ENCODE peak calls at places on chromosomes 13 and 19, in ten cellular contexts. Q is left ventricle myocardium inferior; L is ovary; U is endodermal cell; K is GM12878; F is effector memory CD4-positive, alpha-beta T cell; Z is IMR-90; O is lung; N is lower lobe of right lung; W is GM23248. H is an unnamed sample.

GRCh38 chr19:48637948-48638830 is 1.0 kb upstream of the DBP start:
- DNase-seq in F (peak; percentile 80), W (peak; percentile 94), Q (peak; percentile 77), L (peak; percentile 89), U (peak; percentile 96), O (peak; percentile 85), K (no peak), Z (peak; percentile 96), N (peak; percentile 89), H (peak; percentile 91)

GRCh38 chr19:40315812-40316475 is 30.8 kb upstream of the AKT2 start:
- DNase-seq in U (no peak), W (no peak), L (no peak), O (no peak), F (no peak), N (no peak), Z (no peak), Q (no peak), K (no peak), H (no peak)

GRCh38 chr13:48818495-48818961 is 157.2 kb upstream of the FNDC3A start:
- DNase-seq in K (no peak), L (no peak), N (no peak), W (peak; percentile 92), F (no peak), Z (peak; percentile 98), U (no peak), Q (no peak), O (no peak), H (no peak)

GRCh38 chr13:30274083-30274482 is 33.3 kb downstream of the KATNAL1 start:
- DNase-seq in W (no peak), L (no peak), Q (no peak), N (no peak), Z (no peak), F (no peak), U (no peak), K (no peak), O (no peak), H (no peak)

GRCh38 chr13:111929036-111929616 is 137.8 kb upstream of the SOX1 start:
- DNase-seq in L (no peak), F (no peak), Q (no peak), Z (no peak), U (peak; percentile 43), W (no peak), K (no peak), O (no peak), N (no peak), H (no peak)

GRCh38 chr13:97239943-97240788 is 18.0 kb downstream of the MBNL2 start:
- DNase-seq in Z (no peak), L (no peak), U (no peak), O (no peak), F (no peak), K (no peak), N (no peak), W (no peak), Q (no peak), H (no peak)

GRCh38 chr19:48739835-48740704 is at the start of gene RASIP1:
- DNase-seq in L (peak; percentile 43), Z (no peak), K (no peak), O (peak; percentile 57), W (no peak), Q (peak; percentile 68), F (no peak), U (peak; percentile 64), N (peak; percentile 63), H (peak; percentile 72)

GRCh38 chr13:110284809-110285519 is 22.0 kb downstream of the COL4A1 start:
- DNase-seq in U (no peak), O (no peak), K (no peak), Q (no peak), W (no peak), N (no peak), Z (no peak), L (no peak), F (no peak), H (peak; percentile 48)

GRCh38 chr19:7981661-7982060 is 23.8 kb downstream of the ELAVL1 start:
- DNase-seq in Q (no peak), F (no peak), L (no peak), K (no peak), N (peak; percentile 30), O (no peak), U (no peak), W (no peak), Z (no peak), H (no peak)

GRCh38 chr19:7982103-7982502 is 23.3 kb downstream of the ELAVL1 start:
- DNase-seq in F (no peak), W (no peak), Q (no peak), L (no peak), U (no peak), Z (no peak), N (peak; percentile 5), K (no peak), O (no peak), H (no peak)

GRCh38 chr19:7983995-7984837 is 21.2 kb downstream of the ELAVL1 start:
- DNase-seq in W (no peak), K (no peak), O (no peak), U (no peak), L (no peak), Q (no peak), N (peak; percentile 30), F (no peak), Z (no peak), H (no peak)

GRCh38 chr19:7982651-7983099 is 22.8 kb downstream of the ELAVL1 start:
- DNase-seq in K (no peak), Q (no peak), F (no peak), L (no peak), Z (no peak), U (no peak), W (no peak), N (peak; percentile 38), O (no peak), H (no peak)

GRCh38 chr19:7983286-7983950 is 22.0 kb downstream of the ELAVL1 start:
- DNase-seq in Q (no peak), L (no peak), Z (no peak), U (no peak), O (no peak), W (no peak), F (no peak), N (peak; percentile 33), K (no peak), H (no peak)
- H3K4me1 ChIP-seq in Q (peaks cover 74% of the 10 kb centered on the region), L (no peaks in the 10 kb centered on the region), Z (peaks cover 18% of the 10 kb centered on the region), U (no peaks in the 10 kb centered on the region), O (no peaks in the 10 kb centered on the region), W (peaks cover 14% of the 10 kb centered on the region), F (no peaks in the 10 kb centered on the region), N (peaks cover 27% of the 10 kb centered on the region), K (no peaks in the 10 kb centered on the region), H (no peaks in the 10 kb centered on the region)

DNA sequence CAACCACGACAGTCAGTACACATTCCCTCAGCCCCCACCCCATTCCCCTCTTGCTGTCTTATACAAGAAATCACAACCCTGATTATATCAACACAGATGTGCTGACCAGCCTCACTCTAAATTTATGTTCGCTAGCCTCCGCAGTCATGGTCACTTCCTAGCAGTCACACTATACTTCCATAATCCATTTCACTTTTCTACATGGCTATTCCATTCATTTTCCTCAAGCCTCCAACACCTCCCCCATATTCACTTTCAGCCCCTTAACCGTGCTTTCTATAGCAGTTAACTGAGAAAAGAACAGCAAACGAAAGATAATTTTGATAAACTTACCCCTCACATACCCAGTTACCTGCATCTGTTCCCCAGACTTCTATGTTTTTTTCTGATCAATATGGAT is 8.4 kb downstream of the LSM14A start:
- DNase-seq in U (no peak), W (no peak), L (no peak), O (no peak), N (no peak), Z (no peak), Q (no peak), F (no peak), K (no peak), H (no peak)
- H3K4me1 ChIP-seq in U (no peaks in the 10 kb centered on the region), W (peaks cover 56% of the 10 kb centered on the region), L (peaks cover 26% of the 10 kb centered on the region), O (peaks cover 42% of the 10 kb centered on the region), N (peaks cover 82% of the 10 kb centered on the region), Z (peaks cover 15% of the 10 kb centered on the region), Q (peaks cover 99% of the 10 kb centered on the region), F (peaks cover 57% of the 10 kb centered on the region), K (peaks cover 3% of the 10 kb centered on the region), H (no peaks in the 10 kb centered on the region)

GRCh38 chr13:113528798-113529180 is 38.3 kb upstream of the DCUN1D2 start:
- DNase-seq in L (no peak), Q (no peak), Z (no peak), W (no peak), O (no peak), N (no peak), U (no peak), F (no peak), K (no peak), H (no peak)

GRCh38 chr13:113528101-113528797 is 37.7 kb upstream of the DCUN1D2 start:
- DNase-seq in N (no peak), Q (no peak), F (no peak), W (no peak), U (no peak), L (no peak), K (no peak), O (no peak), Z (no peak), H (no peak)

GRCh38 chr13:113531041-113531873 is 40.7 kb upstream of the DCUN1D2 start:
- DNase-seq in W (no peak), N (peak; percentile 37), Q (no peak), O (no peak), F (no peak), Z (no peak), L (no peak), U (no peak), K (no peak), H (no peak)

GRCh38 chr13:113527272-113527958 is 36.9 kb upstream of the DCUN1D2 start:
- DNase-seq in O (no peak), Z (no peak), N (no peak), F (no peak), L (no peak), Q (no peak), W (no peak), U (no peak), K (no peak), H (no peak)

DNA sequence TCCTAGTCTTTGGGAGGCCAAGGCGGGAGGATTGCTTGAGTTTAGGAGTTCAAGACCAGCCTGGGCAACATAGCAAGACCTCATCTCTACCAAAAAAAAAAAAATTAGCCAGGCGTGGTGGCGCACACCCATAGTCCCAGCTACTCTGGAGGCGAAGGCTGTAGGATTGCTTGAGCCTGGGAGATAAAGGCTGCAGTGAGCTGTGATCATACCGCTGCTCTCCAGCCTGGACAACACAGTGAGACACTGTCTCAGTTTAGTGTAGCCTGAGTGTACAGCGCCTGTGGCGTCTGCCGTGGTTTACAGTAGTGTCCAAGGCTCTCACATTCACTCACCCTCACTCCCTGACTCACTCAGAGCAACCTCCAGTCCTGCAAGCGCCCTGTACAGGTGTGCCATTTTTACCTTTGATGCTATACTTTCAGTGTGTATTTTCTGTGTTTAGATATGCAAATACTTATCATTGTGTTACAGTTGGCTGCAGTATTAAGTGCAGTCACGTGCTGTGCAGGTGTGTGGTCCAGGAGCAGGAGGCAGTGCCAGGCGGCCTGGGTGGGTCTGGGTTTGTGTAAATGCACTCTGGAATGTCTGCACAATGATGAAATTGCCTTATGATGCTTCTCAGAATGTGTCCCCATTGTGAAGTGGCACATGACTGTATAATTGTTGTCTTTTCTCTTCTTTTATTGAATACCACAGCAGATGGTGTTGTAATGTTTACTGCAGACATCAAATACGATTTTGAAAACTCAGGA is 36.1 kb upstream of the DCUN1D2 start:
- DNase-seq in K (no peak), W (no peak), U (no peak), O (no peak), Q (no peak), Z (no peak), L (no peak), N (no peak), F (no peak), H (no peak)
- H3K4me1 ChIP-seq in K (no peaks in the 10 kb centered on the region), W (no peaks in the 10 kb centered on the region), U (no peaks in the 10 kb centered on the region), O (no peaks in the 10 kb centered on the region), Q (peaks cover 6% of the 10 kb centered on the region), Z (no peaks in the 10 kb centered on the region), L (no peaks in the 10 kb centered on the region), N (peaks cover 13% of the 10 kb centered on the region), F (no peaks in the 10 kb centered on the region), H (no peaks in the 10 kb centered on the region)

GRCh38 chr13:32362574-32362973 is 47.3 kb downstream of the BRCA2 start:
- DNase-seq in K (no peak), Z (no peak), U (no peak), O (no peak), F (no peak), Q (no peak), N (no peak), W (no peak), L (no peak), H (no peak)
- H3K4me1 ChIP-seq in K (no peaks in the 10 kb centered on the region), Z (no peaks in the 10 kb centered on the region), U (no peaks in the 10 kb centered on the region), O (no peaks in the 10 kb centered on the region), F (no peaks in the 10 kb centered on the region), Q (no peaks in the 10 kb centered on the region), N (no peaks in the 10 kb centered on the region), W (no peaks in the 10 kb centered on the region), L (no peaks in the 10 kb centered on the region), H (no peaks in the 10 kb centered on the region)

H was measured in right atrium auricular region.